ENCODE peak calls at places on chromosomes 11 and 22, in four cellular contexts. F is ovary, Y is fibroblast of lung, Z is AG09319. D is an unnamed sample.

GRCh38 chr11:29914203-29914930 is 102.5 kb downstream of the KCNA4 start:
- DNase-seq in F (no peak), Y (no peak), Z (no peak), D (no peak)

GRCh38 chr11:86196291-86196690 is 48.3 kb upstream of the EED start:
- DNase-seq in F (no peak), Y (no peak), Z (no peak), D (no peak)

GRCh38 chr11:1303196-1303821 is 6.1 kb downstream of the TOLLIP start:
- DNase-seq in F (no peak), Y (no peak), Z (no peak), D (no peak)

GRCh38 chr11:76885390-76886097 is 24.8 kb downstream of the ACER3 start:
- DNase-seq in F (no peak), Y (peak; percentile 37), Z (no peak), D (no peak)

GRCh38 chr11:130192845-130193267 is 33.3 kb downstream of the ST14 start:
- DNase-seq in F (no peak), Y (no peak), Z (no peak), D (no peak)

GRCh38 chr22:23182289-23183106 is 2.2 kb downstream of the BCR start:
- DNase-seq in F (no peak), Y (no peak), Z (no peak), D (no peak)

GRCh38 chr11:65558002-65558784 is at the start of gene LTBP3:
- DNase-seq in F (peak; percentile 86), Y (peak; percentile 78), Z (no peak), D (peak; percentile 84)

GRCh38 chr22:20117656-20118571 is 888 bp upstream of the TRMT2A start:
- DNase-seq in F (no peak), Y (peak; percentile 8), Z (no peak), D (peak; percentile 27)

GRCh38 chr11:117686711-117687110 is 110.3 kb downstream of the DSCAML1 start:
- DNase-seq in F (no peak), Y (no peak), Z (no peak), D (no peak)

GRCh38 chr11:108269583-108269982 is 46.7 kb downstream of the ATM start:
- DNase-seq in F (no peak), Y (no peak), Z (no peak), D (no peak)

GRCh38 chr11:44848203-44848962 is 102.3 kb downstream of the TP53I11 start:
- DNase-seq in F (no peak), Y (no peak), Z (no peak), D (no peak)

GRCh38 chr11:33847251-33847650 is 44.6 kb downstream of the LMO2 start:
- DNase-seq in F (no peak), Y (no peak), Z (no peak), D (no peak)

GRCh38 chr11:121964591-121964990 is 151.4 kb downstream of the BLID start:
- DNase-seq in F (no peak), Y (peak; percentile 26), Z (no peak), D (no peak)

GRCh38 chr22:38531251-38531956 is 25.3 kb upstream of the DDX17 start:
- DNase-seq in F (no peak), Y (no peak), Z (no peak), D (no peak)

GRCh38 chr22:46796566-46797195 is 34.2 kb downstream of the TBC1D22A start:
- DNase-seq in F (no peak), Y (no peak), Z (no peak), D (no peak)

GRCh38 chr11:125517116-125517804 is 21.2 kb upstream of the FEZ1 start:
- DNase-seq in F (peak; percentile 58), Y (peak; percentile 91), Z (no peak), D (no peak)

GRCh38 chr11:116607027-116607426 is 165.8 kb downstream of the BUD13 start:
- DNase-seq in F (no peak), Y (no peak), Z (no peak), D (no peak)

GRCh38 chr22:23804781-23805291 is 18.1 kb downstream of the SMARCB1 start:
- DNase-seq in F (no peak), Y (no peak), Z (no peak), D (no peak)

GRCh38 chr11:75031771-75032549 is 43.2 kb downstream of the NEU3 start:
- DNase-seq in F (peak; percentile 45), Y (peak; percentile 66), Z (peak; percentile 22), D (peak; percentile 74)

GRCh38 chr11:31874631-31875191 is 63.6 kb upstream of the PAX6 start:
- DNase-seq in F (no peak), Y (no peak), Z (no peak), D (no peak)

GRCh38 chr11:69811431-69811830 is 7.8 kb downstream of the FGF3 start:
- DNase-seq in F (no peak), Y (no peak), Z (no peak), D (no peak)

GRCh38 chr11:111926505-111927391 is 8.0 kb downstream of the C11orf52 start:
- DNase-seq in F (peak; percentile 97), Y (peak; percentile 97), Z (peak; percentile 94), D (peak; percentile 97)

GRCh38 chr11:35529971-35530495 is 4.6 kb upstream of the PAMR1 start:
- DNase-seq in F (no peak), Y (peak; percentile 86), Z (peak; percentile 89), D (peak; percentile 30)

GRCh38 chr11:58801302-58801701 is 43.2 kb downstream of the GLYATL2 start:
- DNase-seq in F (no peak), Y (no peak), Z (no peak), D (no peak)

GRCh38 chr22:34055525-34056200 is 135.4 kb upstream of the LARGE1 start:
- DNase-seq in F (no peak), Y (no peak), Z (no peak), D (no peak)

GRCh38 chr11:128686745-128687177 is 7.1 kb upstream of the FLI1 start:
- DNase-seq in F (no peak), Y (peak; percentile 34), Z (no peak), D (peak; percentile 65)

GRCh38 chr22:48147831-48148230 is 1385.4 kb downstream of the TBC1D22A start:
- DNase-seq in F (no peak), Y (no peak), Z (no peak), D (no peak)

GRCh38 chr22:37686002-37686982 is at the start of gene NOL12:
- DNase-seq in F (peak; percentile 79), Y (peak; percentile 91), Z (no peak), D (peak; percentile 78)

GRCh38 chr11:19903620-19904069 is 191.0 kb downstream of the NAV2 start:
- DNase-seq in F (peak; percentile 78), Y (peak; percentile 84), Z (peak; percentile 79), D (peak; percentile 37)
- TF ChIP-seq CTCF in F (peak; percentile 47), Y (peak; percentile 83), Z (peak; percentile 82), D (peak; percentile 82)

GRCh38 chr22:40560551-40560950 is 76.0 kb downstream of the MRTFA start:
- DNase-seq in F (no peak), Y (peak; percentile 38), Z (no peak), D (no peak)

GRCh38 chr22:40556641-40557040 is 79.9 kb downstream of the MRTFA start:
- DNase-seq in F (no peak), Y (no peak), Z (no peak), D (no peak)

GRCh38 chr22:40557972-40558371 is 78.5 kb downstream of the MRTFA start:
- DNase-seq in F (no peak), Y (no peak), Z (no peak), D (no peak)

GRCh38 chr22:40560994-40561515 is 75.5 kb downstream of the MRTFA start:
- DNase-seq in F (no peak), Y (no peak), Z (no peak), D (no peak)
- TF ChIP-seq CTCF in F (no peak), Y (no peak), Z (no peak), D (no peak)

GRCh38 chr11:134634897-134635831 is 223.1 kb upstream of the B3GAT1 start:
- DNase-seq in F (no peak), Y (no peak), Z (no peak), D (no peak)
- TF ChIP-seq CTCF in F (no peak), Y (no peak), Z (no peak), D (peak; percentile 7)

DNA sequence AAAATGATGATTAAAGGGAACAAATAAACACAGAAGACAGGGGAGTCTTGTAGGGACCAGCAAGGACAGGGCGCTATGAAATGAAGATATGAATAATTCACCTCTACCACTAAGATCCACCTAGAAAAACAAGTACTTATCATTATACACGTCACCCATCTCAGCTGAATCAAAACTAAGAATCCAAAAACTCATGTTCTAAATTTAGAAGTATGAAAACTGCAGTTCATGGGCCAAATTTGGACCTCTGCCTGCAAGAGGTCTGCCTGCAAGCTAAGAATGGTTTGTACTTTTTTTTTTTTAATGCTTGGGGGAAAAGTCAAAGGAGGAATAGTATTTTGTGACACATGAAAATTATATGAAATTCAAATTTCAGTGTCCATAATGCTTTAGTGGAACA is 11.9 kb downstream of the PLAAT3 start:
- DNase-seq in F (peak; percentile 69), Y (peak; percentile 47), Z (no peak), D (peak; percentile 26)
- TF ChIP-seq CTCF in F (no peak), Y (no peak), Z (no peak), D (no peak)

GRCh38 chr22:26086359-26086758 is 82.9 kb upstream of the SEZ6L start:
- DNase-seq in F (no peak), Y (no peak), Z (no peak), D (no peak)
- TF ChIP-seq CTCF in F (no peak), Y (no peak), Z (no peak), D (no peak)

GRCh38 chr22:32900856-32901255 is 99.4 kb downstream of the TIMP3 start:
- DNase-seq in F (no peak), Y (no peak), Z (no peak), D (no peak)

GRCh38 chr22:32897400-32897799 is 95.9 kb downstream of the TIMP3 start:
- DNase-seq in F (no peak), Y (no peak), Z (no peak), D (no peak)

GRCh38 chr22:32905400-32905799 is 103.9 kb downstream of the TIMP3 start:
- DNase-seq in F (no peak), Y (no peak), Z (no peak), D (no peak)

GRCh38 chr22:32904044-32904443 is 102.5 kb downstream of the TIMP3 start:
- DNase-seq in F (peak; percentile 45), Y (peak; percentile 36), Z (no peak), D (peak; percentile 54)

DNA sequence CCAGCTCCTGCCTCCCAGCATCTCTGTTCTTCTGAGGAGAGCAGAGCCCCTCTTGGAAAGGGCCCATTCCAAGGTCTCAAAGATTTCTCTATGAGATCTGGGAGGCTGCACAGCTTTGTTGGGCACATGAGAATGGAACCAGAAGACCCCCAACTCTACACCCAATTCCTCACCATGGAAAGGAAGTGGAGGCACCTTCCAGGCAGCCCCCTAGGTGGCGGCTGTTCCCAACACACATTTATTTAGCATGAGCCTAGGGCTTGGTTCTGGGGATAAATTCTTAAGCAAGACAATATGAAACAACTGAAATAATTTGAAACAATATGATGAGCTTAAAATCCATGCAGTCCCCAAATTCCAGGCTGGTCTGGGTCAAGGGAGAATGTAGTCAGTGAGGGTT is 100.4 kb downstream of the TIMP3 start:
- DNase-seq in F (no peak), Y (no peak), Z (no peak), D (no peak)
- TF ChIP-seq CTCF in F (no peak), Y (no peak), Z (no peak), D (no peak)